ENCODE peak calls at places on chromosomes 11 and 22, in nine cellular contexts. One of them, this sample, is unnamed.

GRCh38 chr22:48838846-48839730 is 988.6 kb downstream of the BRD1 start:
- DNase-seq in left ventricle myocardium inferior: no peak
- DNase-seq in AG08396: no peak
- DNase-seq in activated naive CD4-positive, alpha-beta T cell treated with Interleukin-2 at 50 U/mL for 16 hours: no peak
- DNase-seq in stimulated activated CD4-positive, alpha-beta T cell treated with anti-CD3 and anti-CD28 coated beads, TNF-alpha, amount 100 ng/mL, for 48 hours: no peak
- DNase-seq in LHCN-M2: no peak
- DNase-seq in CD4-positive, alpha-beta memory T cell: no peak
- DNase-seq in HS-27A: no peak
- DNase-seq in ELF-1: no peak
- DNase-seq in this sample: peak; percentile 51

GRCh38 chr22:42621505-42622002 is 6.9 kb upstream of the POLDIP3 start:
- DNase-seq in CD4-positive, alpha-beta memory T cell: peak; percentile 42
- DNase-seq in HS-27A: peak; percentile 26
- DNase-seq in activated naive CD4-positive, alpha-beta T cell treated with Interleukin-2 at 50 U/mL for 16 hours: peak; percentile 59
- DNase-seq in left ventricle myocardium inferior: peak; percentile 63
- DNase-seq in AG08396: peak; percentile 87
- DNase-seq in stimulated activated CD4-positive, alpha-beta T cell treated with anti-CD3 and anti-CD28 coated beads, TNF-alpha, amount 100 ng/mL, for 48 hours: peak; percentile 29
- DNase-seq in ELF-1: peak; percentile 95
- DNase-seq in LHCN-M2: peak; percentile 87
- DNase-seq in this sample: peak; percentile 67

GRCh38 chr11:363948-364761 is 5.1 kb upstream of the B4GALNT4 start:
- DNase-seq in HS-27A: no peak
- DNase-seq in stimulated activated CD4-positive, alpha-beta T cell treated with anti-CD3 and anti-CD28 coated beads, TNF-alpha, amount 100 ng/mL, for 48 hours: no peak
- DNase-seq in CD4-positive, alpha-beta memory T cell: peak; percentile 61
- DNase-seq in LHCN-M2: peak; percentile 32
- DNase-seq in activated naive CD4-positive, alpha-beta T cell treated with Interleukin-2 at 50 U/mL for 16 hours: peak; percentile 62
- DNase-seq in left ventricle myocardium inferior: no peak
- DNase-seq in AG08396: peak; percentile 64
- DNase-seq in ELF-1: no peak
- DNase-seq in this sample: peak; percentile 65

GRCh38 chr11:78227906-78228305 is 39.2 kb downstream of the USP35 start:
- DNase-seq in AG08396: no peak
- DNase-seq in activated naive CD4-positive, alpha-beta T cell treated with Interleukin-2 at 50 U/mL for 16 hours: no peak
- DNase-seq in ELF-1: no peak
- DNase-seq in left ventricle myocardium inferior: no peak
- DNase-seq in HS-27A: no peak
- DNase-seq in CD4-positive, alpha-beta memory T cell: no peak
- DNase-seq in stimulated activated CD4-positive, alpha-beta T cell treated with anti-CD3 and anti-CD28 coated beads, TNF-alpha, amount 100 ng/mL, for 48 hours: no peak
- DNase-seq in LHCN-M2: no peak
- DNase-seq in this sample: no peak

GRCh38 chr22:36940676-36941075 is 27.2 kb downstream of the CSF2RB start:
- DNase-seq in ELF-1: no peak
- DNase-seq in CD4-positive, alpha-beta memory T cell: no peak
- DNase-seq in stimulated activated CD4-positive, alpha-beta T cell treated with anti-CD3 and anti-CD28 coated beads, TNF-alpha, amount 100 ng/mL, for 48 hours: no peak
- DNase-seq in AG08396: no peak
- DNase-seq in HS-27A: no peak
- DNase-seq in left ventricle myocardium inferior: no peak
- DNase-seq in activated naive CD4-positive, alpha-beta T cell treated with Interleukin-2 at 50 U/mL for 16 hours: no peak
- DNase-seq in LHCN-M2: no peak
- DNase-seq in this sample: no peak

GRCh38 chr11:35404397-35404775 is 15.0 kb downstream of the SLC1A2 start:
- DNase-seq in left ventricle myocardium inferior: no peak
- DNase-seq in CD4-positive, alpha-beta memory T cell: no peak
- DNase-seq in ELF-1: peak; percentile 96
- DNase-seq in activated naive CD4-positive, alpha-beta T cell treated with Interleukin-2 at 50 U/mL for 16 hours: no peak
- DNase-seq in AG08396: peak; percentile 56
- DNase-seq in LHCN-M2: peak; percentile 68
- DNase-seq in stimulated activated CD4-positive, alpha-beta T cell treated with anti-CD3 and anti-CD28 coated beads, TNF-alpha, amount 100 ng/mL, for 48 hours: no peak
- DNase-seq in HS-27A: peak; percentile 38
- DNase-seq in this sample: no peak

GRCh38 chr11:34890812-34891211 is 25.4 kb downstream of the APIP start:
- DNase-seq in stimulated activated CD4-positive, alpha-beta T cell treated with anti-CD3 and anti-CD28 coated beads, TNF-alpha, amount 100 ng/mL, for 48 hours: no peak
- DNase-seq in AG08396: peak; percentile 25
- DNase-seq in HS-27A: peak; percentile 12
- DNase-seq in CD4-positive, alpha-beta memory T cell: no peak
- DNase-seq in left ventricle myocardium inferior: no peak
- DNase-seq in ELF-1: no peak
- DNase-seq in LHCN-M2: peak; percentile 53
- DNase-seq in activated naive CD4-positive, alpha-beta T cell treated with Interleukin-2 at 50 U/mL for 16 hours: no peak
- DNase-seq in this sample: no peak

GRCh38 chr11:14520902-14521151 is 641 bp upstream of the PSMA1 start:
- DNase-seq in LHCN-M2: no peak
- DNase-seq in AG08396: no peak
- DNase-seq in stimulated activated CD4-positive, alpha-beta T cell treated with anti-CD3 and anti-CD28 coated beads, TNF-alpha, amount 100 ng/mL, for 48 hours: no peak
- DNase-seq in HS-27A: no peak
- DNase-seq in CD4-positive, alpha-beta memory T cell: no peak
- DNase-seq in activated naive CD4-positive, alpha-beta T cell treated with Interleukin-2 at 50 U/mL for 16 hours: no peak
- DNase-seq in ELF-1: no peak
- DNase-seq in left ventricle myocardium inferior: no peak
- DNase-seq in this sample: no peak

GRCh38 chr11:121661796-121662508 is 209.2 kb upstream of the SORL1-AS1 start:
- DNase-seq in HS-27A: no peak
- DNase-seq in activated naive CD4-positive, alpha-beta T cell treated with Interleukin-2 at 50 U/mL for 16 hours: no peak
- DNase-seq in CD4-positive, alpha-beta memory T cell: no peak
- DNase-seq in AG08396: peak; percentile 45
- DNase-seq in left ventricle myocardium inferior: no peak
- DNase-seq in LHCN-M2: peak; percentile 86
- DNase-seq in stimulated activated CD4-positive, alpha-beta T cell treated with anti-CD3 and anti-CD28 coated beads, TNF-alpha, amount 100 ng/mL, for 48 hours: no peak
- DNase-seq in ELF-1: no peak
- DNase-seq in this sample: no peak

GRCh38 chr11:76049506-76049905 is 156.8 kb downstream of the WNT11 start:
- DNase-seq in left ventricle myocardium inferior: no peak
- DNase-seq in activated naive CD4-positive, alpha-beta T cell treated with Interleukin-2 at 50 U/mL for 16 hours: no peak
- DNase-seq in stimulated activated CD4-positive, alpha-beta T cell treated with anti-CD3 and anti-CD28 coated beads, TNF-alpha, amount 100 ng/mL, for 48 hours: no peak
- DNase-seq in ELF-1: no peak
- DNase-seq in HS-27A: no peak
- DNase-seq in LHCN-M2: no peak
- DNase-seq in AG08396: peak; percentile 15
- DNase-seq in CD4-positive, alpha-beta memory T cell: no peak
- DNase-seq in this sample: no peak

GRCh38 chr11:83409891-83410290 is 123.7 kb upstream of the CCDC90B start:
- DNase-seq in AG08396: no peak
- DNase-seq in LHCN-M2: no peak
- DNase-seq in stimulated activated CD4-positive, alpha-beta T cell treated with anti-CD3 and anti-CD28 coated beads, TNF-alpha, amount 100 ng/mL, for 48 hours: no peak
- DNase-seq in ELF-1: no peak
- DNase-seq in CD4-positive, alpha-beta memory T cell: no peak
- DNase-seq in HS-27A: no peak
- DNase-seq in left ventricle myocardium inferior: no peak
- DNase-seq in activated naive CD4-positive, alpha-beta T cell treated with Interleukin-2 at 50 U/mL for 16 hours: no peak
- DNase-seq in this sample: no peak

GRCh38 chr11:122033631-122034030 is 82.4 kb downstream of the BLID start:
- DNase-seq in HS-27A: no peak
- DNase-seq in LHCN-M2: no peak
- DNase-seq in ELF-1: no peak
- DNase-seq in CD4-positive, alpha-beta memory T cell: no peak
- DNase-seq in left ventricle myocardium inferior: no peak
- DNase-seq in activated naive CD4-positive, alpha-beta T cell treated with Interleukin-2 at 50 U/mL for 16 hours: no peak
- DNase-seq in stimulated activated CD4-positive, alpha-beta T cell treated with anti-CD3 and anti-CD28 coated beads, TNF-alpha, amount 100 ng/mL, for 48 hours: no peak
- DNase-seq in AG08396: no peak
- DNase-seq in this sample: no peak

GRCh38 chr11:47587733-47588326 is 1.4 kb downstream of the FAM180B start:
- DNase-seq in AG08396: no peak
- DNase-seq in stimulated activated CD4-positive, alpha-beta T cell treated with anti-CD3 and anti-CD28 coated beads, TNF-alpha, amount 100 ng/mL, for 48 hours: no peak
- DNase-seq in CD4-positive, alpha-beta memory T cell: no peak
- DNase-seq in activated naive CD4-positive, alpha-beta T cell treated with Interleukin-2 at 50 U/mL for 16 hours: no peak
- DNase-seq in HS-27A: no peak
- DNase-seq in left ventricle myocardium inferior: peak; percentile 51
- DNase-seq in ELF-1: no peak
- DNase-seq in LHCN-M2: peak; percentile 29
- DNase-seq in this sample: peak; percentile 81

GRCh38 chr11:77188912-77189491 is 61.0 kb downstream of the MYO7A start:
- DNase-seq in activated naive CD4-positive, alpha-beta T cell treated with Interleukin-2 at 50 U/mL for 16 hours: no peak
- DNase-seq in left ventricle myocardium inferior: no peak
- DNase-seq in LHCN-M2: no peak
- DNase-seq in ELF-1: no peak
- DNase-seq in CD4-positive, alpha-beta memory T cell: no peak
- DNase-seq in AG08396: no peak
- DNase-seq in HS-27A: no peak
- DNase-seq in stimulated activated CD4-positive, alpha-beta T cell treated with anti-CD3 and anti-CD28 coated beads, TNF-alpha, amount 100 ng/mL, for 48 hours: no peak
- DNase-seq in this sample: no peak

GRCh38 chr11:128593281-128593680 is 5.9 kb upstream of the ETS1 start:
- DNase-seq in activated naive CD4-positive, alpha-beta T cell treated with Interleukin-2 at 50 U/mL for 16 hours: no peak
- DNase-seq in HS-27A: no peak
- DNase-seq in LHCN-M2: no peak
- DNase-seq in CD4-positive, alpha-beta memory T cell: no peak
- DNase-seq in AG08396: no peak
- DNase-seq in left ventricle myocardium inferior: no peak
- DNase-seq in ELF-1: peak; percentile 79
- DNase-seq in stimulated activated CD4-positive, alpha-beta T cell treated with anti-CD3 and anti-CD28 coated beads, TNF-alpha, amount 100 ng/mL, for 48 hours: no peak
- DNase-seq in this sample: no peak

GRCh38 chr22:49913446-49913845 is 4.8 kb downstream of the ALG12 start:
- DNase-seq in ELF-1: no peak
- DNase-seq in stimulated activated CD4-positive, alpha-beta T cell treated with anti-CD3 and anti-CD28 coated beads, TNF-alpha, amount 100 ng/mL, for 48 hours: no peak
- DNase-seq in LHCN-M2: no peak
- DNase-seq in left ventricle myocardium inferior: no peak
- DNase-seq in CD4-positive, alpha-beta memory T cell: no peak
- DNase-seq in AG08396: no peak
- DNase-seq in activated naive CD4-positive, alpha-beta T cell treated with Interleukin-2 at 50 U/mL for 16 hours: no peak
- DNase-seq in HS-27A: no peak
- DNase-seq in this sample: no peak

GRCh38 chr11:82733444-82734119 is at the start of gene FAM181B:
- DNase-seq in CD4-positive, alpha-beta memory T cell: peak; percentile 19
- DNase-seq in LHCN-M2: no peak
- DNase-seq in ELF-1: peak; percentile 82
- DNase-seq in HS-27A: no peak
- DNase-seq in AG08396: peak; percentile 49
- DNase-seq in stimulated activated CD4-positive, alpha-beta T cell treated with anti-CD3 and anti-CD28 coated beads, TNF-alpha, amount 100 ng/mL, for 48 hours: no peak
- DNase-seq in activated naive CD4-positive, alpha-beta T cell treated with Interleukin-2 at 50 U/mL for 16 hours: peak; percentile 15
- DNase-seq in left ventricle myocardium inferior: peak; percentile 32
- DNase-seq in this sample: peak; percentile 59

GRCh38 chr22:27476729-27477128 is 324.8 kb downstream of the MN1 start:
- DNase-seq in ELF-1: peak; percentile 70
- DNase-seq in AG08396: peak; percentile 67
- DNase-seq in LHCN-M2: peak; percentile 83
- DNase-seq in left ventricle myocardium inferior: no peak
- DNase-seq in HS-27A: no peak
- DNase-seq in activated naive CD4-positive, alpha-beta T cell treated with Interleukin-2 at 50 U/mL for 16 hours: no peak
- DNase-seq in stimulated activated CD4-positive, alpha-beta T cell treated with anti-CD3 and anti-CD28 coated beads, TNF-alpha, amount 100 ng/mL, for 48 hours: no peak
- DNase-seq in CD4-positive, alpha-beta memory T cell: no peak
- DNase-seq in this sample: no peak

GRCh38 chr11:129315781-129316579 is 59.7 kb upstream of the BARX2 start:
- DNase-seq in stimulated activated CD4-positive, alpha-beta T cell treated with anti-CD3 and anti-CD28 coated beads, TNF-alpha, amount 100 ng/mL, for 48 hours: no peak
- DNase-seq in CD4-positive, alpha-beta memory T cell: no peak
- DNase-seq in LHCN-M2: no peak
- DNase-seq in AG08396: no peak
- DNase-seq in ELF-1: peak; percentile 99
- DNase-seq in HS-27A: no peak
- DNase-seq in activated naive CD4-positive, alpha-beta T cell treated with Interleukin-2 at 50 U/mL for 16 hours: no peak
- DNase-seq in left ventricle myocardium inferior: no peak
- DNase-seq in this sample: no peak

GRCh38 chr11:1122356-1123002 is 35.3 kb upstream of the MUC5AC start:
- DNase-seq in HS-27A: no peak
- DNase-seq in activated naive CD4-positive, alpha-beta T cell treated with Interleukin-2 at 50 U/mL for 16 hours: no peak
- DNase-seq in AG08396: no peak
- DNase-seq in CD4-positive, alpha-beta memory T cell: no peak
- DNase-seq in ELF-1: no peak
- DNase-seq in left ventricle myocardium inferior: no peak
- DNase-seq in LHCN-M2: no peak
- DNase-seq in stimulated activated CD4-positive, alpha-beta T cell treated with anti-CD3 and anti-CD28 coated beads, TNF-alpha, amount 100 ng/mL, for 48 hours: no peak
- DNase-seq in this sample: peak; percentile 29

GRCh38 chr11:95255523-95256165 is 24.6 kb upstream of the SESN3 start:
- DNase-seq in AG08396: no peak
- DNase-seq in HS-27A: no peak
- DNase-seq in CD4-positive, alpha-beta memory T cell: no peak
- DNase-seq in ELF-1: peak; percentile 41
- DNase-seq in activated naive CD4-positive, alpha-beta T cell treated with Interleukin-2 at 50 U/mL for 16 hours: no peak
- DNase-seq in LHCN-M2: no peak
- DNase-seq in stimulated activated CD4-positive, alpha-beta T cell treated with anti-CD3 and anti-CD28 coated beads, TNF-alpha, amount 100 ng/mL, for 48 hours: no peak
- DNase-seq in left ventricle myocardium inferior: no peak
- DNase-seq in this sample: no peak

GRCh38 chr11:84720706-84721402 is 906.3 kb downstream of the DLG2 start:
- DNase-seq in left ventricle myocardium inferior: peak; percentile 22
- DNase-seq in HS-27A: no peak
- DNase-seq in AG08396: peak; percentile 5
- DNase-seq in CD4-positive, alpha-beta memory T cell: no peak
- DNase-seq in stimulated activated CD4-positive, alpha-beta T cell treated with anti-CD3 and anti-CD28 coated beads, TNF-alpha, amount 100 ng/mL, for 48 hours: no peak
- DNase-seq in ELF-1: peak; percentile 70
- DNase-seq in LHCN-M2: no peak
- DNase-seq in activated naive CD4-positive, alpha-beta T cell treated with Interleukin-2 at 50 U/mL for 16 hours: no peak
- DNase-seq in this sample: no peak

GRCh38 chr11:112100457-112100856 is 13.8 kb downstream of the SDHD start:
- DNase-seq in stimulated activated CD4-positive, alpha-beta T cell treated with anti-CD3 and anti-CD28 coated beads, TNF-alpha, amount 100 ng/mL, for 48 hours: no peak
- DNase-seq in AG08396: peak; percentile 44
- DNase-seq in ELF-1: no peak
- DNase-seq in activated naive CD4-positive, alpha-beta T cell treated with Interleukin-2 at 50 U/mL for 16 hours: no peak
- DNase-seq in left ventricle myocardium inferior: no peak
- DNase-seq in LHCN-M2: no peak
- DNase-seq in HS-27A: no peak
- DNase-seq in CD4-positive, alpha-beta memory T cell: no peak
- DNase-seq in this sample: no peak

This sample was measured in tibial artery.